ENCODE peak calls at places on chromosomes 16 and 17, in nine cellular contexts. S is BJ, D is HL-60, K is ovary, M is thoracic aorta, H is mucosa of descending colon, Z is body of pancreas, A is OCI-LY7, E is ascending aorta. F is an unnamed sample.

GRCh38 chr17:47275245-47275984 is 21.8 kb downstream of the ITGB3 start:
- DNase-seq in S (peak), H (peak), K (peak), D (no peak), M (peak), A (no peak), Z (peak), E (peak), F (peak)

GRCh38 chr16:1760911-1761310 is 10.4 kb downstream of the NME3 start:
- DNase-seq in K (no peak), H (no peak), D (no peak), S (no peak), Z (no peak), E (no peak), A (no peak), M (no peak), F (no peak)

GRCh38 chr17:72878975-72879660 is 213.4 kb downstream of the SLC39A11 start:
- DNase-seq in M (no peak), K (no peak), E (no peak), D (no peak), S (no peak), Z (no peak), A (no peak), H (no peak), F (no peak)

GRCh38 chr17:7058831-7059447 is 15.0 kb upstream of the SLC16A11 start:
- DNase-seq in Z (no peak), H (no peak), M (no peak), A (no peak), S (no peak), D (no peak), E (no peak), K (no peak), F (no peak)

GRCh38 chr17:47896672-47897490 is 845 bp downstream of the SP2 start:
- DNase-seq in H (no peak), D (no peak), M (no peak), S (no peak), Z (no peak), E (peak), A (peak), K (no peak), F (no peak)

GRCh38 chr17:57440522-57441269 is 184.4 kb downstream of the MSI2 start:
- DNase-seq in S (no peak), K (peak), M (peak), H (peak), D (no peak), E (peak), A (peak), Z (peak), F (no peak)

GRCh38 chr16:84096447-84097005 is 20.2 kb downstream of the MBTPS1 start:
- DNase-seq in E (no peak), M (no peak), H (no peak), S (no peak), K (no peak), A (no peak), Z (no peak), D (no peak), F (no peak)

GRCh38 chr16:76940251-76940650 is 250.7 kb upstream of the MON1B start:
- DNase-seq in H (no peak), D (no peak), Z (no peak), M (no peak), E (no peak), S (no peak), A (no peak), K (no peak), F (no peak)

GRCh38 chr16:15518412-15519351 is 84.3 kb downstream of the BMERB1 start:
- DNase-seq in K (peak), Z (peak), M (no peak), S (no peak), H (no peak), A (no peak), D (no peak), E (no peak), F (no peak)

GRCh38 chr17:14471052-14471451 is 170.2 kb downstream of the HS3ST3B1 start:
- DNase-seq in D (no peak), S (peak), M (no peak), H (no peak), Z (no peak), E (no peak), A (no peak), K (peak), F (peak)

GRCh38 chr17:73841431-73842060 is 197.3 kb upstream of the SDK2 start:
- DNase-seq in Z (no peak), K (no peak), A (peak), S (no peak), M (no peak), D (no peak), H (no peak), E (no peak), F (no peak)

GRCh38 chr16:74984194-74984669 is 691 bp downstream of the WDR59 start:
- DNase-seq in A (peak), H (no peak), Z (no peak), S (no peak), M (no peak), D (peak), K (no peak), E (no peak), F (no peak)

GRCh38 chr16:15618392-15618791 is 24.6 kb downstream of the MARF1 start:
- DNase-seq in E (no peak), A (no peak), D (no peak), S (no peak), M (no peak), K (no peak), Z (no peak), H (no peak), F (no peak)

GRCh38 chr17:6700948-6701307 is 12.2 kb downstream of the SLC13A5 start:
- DNase-seq in D (no peak), M (no peak), S (no peak), K (no peak), E (no peak), H (no peak), A (no peak), Z (no peak), F (no peak)

GRCh38 chr17:41308918-41309359 is at the start of gene KRTAP16-1:
- DNase-seq in Z (no peak), A (no peak), S (no peak), D (no peak), H (no peak), E (no peak), K (no peak), M (no peak), F (no peak)

GRCh38 chr17:50147841-50148225 is 2.6 kb downstream of the PPP1R9B start:
- DNase-seq in E (no peak), M (no peak), S (no peak), Z (no peak), K (peak), H (no peak), D (no peak), A (no peak), F (no peak)

GRCh38 chr17:66542967-66543525 is 240.6 kb downstream of the PRKCA start:
- DNase-seq in A (no peak), S (no peak), H (no peak), D (no peak), E (no peak), K (no peak), M (no peak), Z (no peak), F (no peak)

GRCh38 chr17:68033636-68034451 is 1.7 kb upstream of the KPNA2 start:
- DNase-seq in D (no peak), E (no peak), A (peak), H (no peak), K (no peak), M (no peak), S (no peak), Z (no peak), F (peak)

GRCh38 chr17:5555254-5555653 is 29.1 kb downstream of the NLRP1 start:
- DNase-seq in S (peak), K (no peak), E (no peak), D (no peak), Z (no peak), H (no peak), M (no peak), A (no peak), F (no peak)

GRCh38 chr17:52157603-52158449 is 688 bp downstream of the CA10 start:
- DNase-seq in K (no peak), A (no peak), Z (no peak), H (peak), M (no peak), E (no peak), D (no peak), S (no peak), F (no peak)

GRCh38 chr17:69506489-69506888 is 92.0 kb downstream of the MAP2K6 start:
- DNase-seq in K (no peak), H (no peak), M (no peak), S (no peak), E (no peak), D (no peak), A (peak), Z (no peak), F (no peak)

GRCh38 chr17:27788919-27789318 is 11.4 kb downstream of the NOS2 start:
- DNase-seq in A (no peak), K (no peak), H (no peak), Z (no peak), S (no peak), D (no peak), E (no peak), M (no peak), F (no peak)

GRCh38 chr17:71176315-71176714 is 944.5 kb upstream of the SOX9 start:
- DNase-seq in S (no peak), M (no peak), A (no peak), H (no peak), E (no peak), D (no peak), K (no peak), Z (no peak), F (no peak)

GRCh38 chr16:29993191-29993902 is 2.1 kb downstream of the HIRIP3 start:
- DNase-seq in D (no peak), H (no peak), M (no peak), Z (no peak), K (peak), E (no peak), A (no peak), S (no peak), F (no peak)

GRCh38 chr17:4903051-4903818 is at the start of gene CHRNE:
- DNase-seq in D (peak), K (peak), E (no peak), M (peak), H (peak), A (peak), S (no peak), Z (peak), F (peak)

GRCh38 chr16:86575754-86576557 is 2.4 kb upstream of the FOXL1 start:
- DNase-seq in E (peak), H (peak), K (no peak), S (peak), D (no peak), A (peak), M (peak), Z (peak), F (peak)

GRCh38 chr16:8950580-8951077 is 13.1 kb downstream of the USP7 start:
- DNase-seq in A (no peak), K (no peak), S (no peak), M (no peak), E (no peak), Z (no peak), H (no peak), D (no peak), F (no peak)

GRCh38 chr16:81189100-81189664 is 49.3 kb upstream of the BCO1 start:
- DNase-seq in M (peak), H (peak), Z (peak), S (no peak), A (no peak), K (peak), D (no peak), E (no peak), F (no peak)

GRCh38 chr17:47649972-47650524 is 329 bp downstream of the KPNB1 start:
- DNase-seq in D (peak), M (peak), E (no peak), K (no peak), H (no peak), A (no peak), Z (no peak), S (no peak), F (no peak)

GRCh38 chr17:77191266-77191665 is 50.5 kb downstream of the SEC14L1 start:
- DNase-seq in H (no peak), E (no peak), M (no peak), A (no peak), S (no peak), K (no peak), D (no peak), Z (no peak), F (no peak)

GRCh38 chr16:24009955-24010354 is 174.2 kb downstream of the PRKCB start:
- DNase-seq in Z (no peak), A (no peak), E (no peak), M (no peak), K (no peak), D (no peak), H (no peak), S (no peak), F (no peak)

GRCh38 chr17:35041390-35041789 is 22.1 kb downstream of the RFFL start:
- DNase-seq in M (no peak), E (no peak), A (no peak), D (no peak), Z (no peak), S (no peak), K (no peak), H (no peak), F (no peak)

GRCh38 chr17:76071497-76072148 is 694 bp downstream of the SRP68 start:
- DNase-seq in K (no peak), S (no peak), A (peak), H (no peak), D (no peak), Z (no peak), M (no peak), E (no peak), F (no peak)

GRCh38 chr16:56366945-56367344 is 58.4 kb downstream of the AMFR start:
- DNase-seq in E (no peak), M (no peak), K (peak), A (no peak), D (no peak), Z (no peak), H (no peak), S (no peak), F (no peak)

GRCh38 chr17:30567231-30568116 is 90.3 kb downstream of the GOSR1 start:
- DNase-seq in M (no peak), E (no peak), H (no peak), Z (no peak), D (no peak), S (no peak), K (no peak), A (no peak), F (no peak)

GRCh38 chr17:42536372-42537155 is 523 bp downstream of the NAGLU start:
- DNase-seq in M (peak), S (no peak), H (peak), A (peak), E (peak), K (peak), D (peak), Z (peak), F (peak)

GRCh38 chr17:42536048-42536371 is at the start of gene NAGLU:
- DNase-seq in K (peak), M (peak), E (peak), S (no peak), Z (peak), A (peak), D (peak), H (peak), F (peak)

GRCh38 chr17:42537826-42538451 is 1.9 kb downstream of the NAGLU start:
- DNase-seq in S (no peak), A (no peak), H (no peak), E (no peak), D (no peak), M (no peak), Z (no peak), K (no peak), F (no peak)

GRCh38 chr17:42537156-42537805 is 1.2 kb downstream of the NAGLU start:
- DNase-seq in S (no peak), D (no peak), Z (no peak), A (no peak), H (peak), K (no peak), M (no peak), E (no peak), F (no peak)

DNA sequence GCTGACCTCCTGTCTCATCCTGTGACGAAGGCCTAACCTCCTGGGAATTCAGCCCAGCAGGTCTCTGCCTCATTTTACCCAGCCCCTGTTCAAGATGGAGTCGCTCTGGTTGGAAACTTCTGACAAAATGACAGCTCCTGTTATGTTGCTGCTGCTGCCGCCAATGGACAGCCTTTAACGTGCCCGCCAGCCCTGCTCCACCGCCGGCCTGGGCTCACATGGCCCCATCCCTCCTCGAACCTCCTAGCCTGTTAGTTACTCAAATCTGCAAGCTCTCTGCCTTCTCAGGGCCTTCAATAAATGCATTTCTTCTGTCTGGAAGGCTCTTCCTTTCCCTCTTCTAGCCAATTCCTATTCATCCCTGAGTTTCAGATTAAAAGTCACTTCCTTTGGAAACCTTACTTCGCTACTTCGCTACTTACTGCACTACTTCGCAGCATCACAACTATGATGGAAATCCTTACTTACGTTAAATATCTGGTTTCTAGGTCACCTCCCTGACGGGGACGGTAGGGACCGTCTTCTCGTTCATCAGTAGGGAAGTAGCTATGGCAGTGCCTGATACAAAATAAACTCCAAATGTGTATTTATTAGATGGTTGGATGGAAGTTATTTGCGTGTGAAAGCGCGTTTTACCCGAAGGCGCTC is 517 bp upstream of the NAGLU start:
- DNase-seq in E (no peak), H (no peak), K (no peak), S (no peak), D (no peak), Z (no peak), M (no peak), A (peak), F (no peak)
- H3K4me3 ChIP-seq in E (peak), H (peak), K (peak), S (peak), D (peak), Z (peak), M (peak), A (peak), F (peak)

DNA sequence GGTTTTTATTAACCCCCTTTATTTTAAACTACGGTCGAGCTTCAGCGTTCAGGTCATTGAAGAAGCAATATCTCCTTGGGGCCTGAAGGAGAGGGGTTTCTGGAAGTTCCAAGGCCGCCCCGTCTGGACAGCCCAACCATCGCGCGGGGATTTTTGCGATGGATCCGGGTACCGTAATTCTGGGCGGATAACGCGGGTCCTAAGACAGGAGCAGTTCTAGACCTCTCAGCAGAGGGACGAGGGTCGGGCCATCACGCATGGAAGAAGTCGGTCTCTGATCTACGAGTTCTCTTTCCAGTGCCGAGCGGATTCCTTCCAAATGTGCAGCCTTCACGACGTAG is 3.6 kb downstream of the BORCS6 start:
- DNase-seq in D (no peak), A (no peak), M (no peak), E (no peak), Z (no peak), K (no peak), H (no peak), S (no peak), F (no peak)
- TF ChIP-seq CTCF in D (no peak), A (no peak), M (no peak), E (no peak), Z (no peak), K (peak), H (no peak), S (no peak), F (peak)

DNA sequence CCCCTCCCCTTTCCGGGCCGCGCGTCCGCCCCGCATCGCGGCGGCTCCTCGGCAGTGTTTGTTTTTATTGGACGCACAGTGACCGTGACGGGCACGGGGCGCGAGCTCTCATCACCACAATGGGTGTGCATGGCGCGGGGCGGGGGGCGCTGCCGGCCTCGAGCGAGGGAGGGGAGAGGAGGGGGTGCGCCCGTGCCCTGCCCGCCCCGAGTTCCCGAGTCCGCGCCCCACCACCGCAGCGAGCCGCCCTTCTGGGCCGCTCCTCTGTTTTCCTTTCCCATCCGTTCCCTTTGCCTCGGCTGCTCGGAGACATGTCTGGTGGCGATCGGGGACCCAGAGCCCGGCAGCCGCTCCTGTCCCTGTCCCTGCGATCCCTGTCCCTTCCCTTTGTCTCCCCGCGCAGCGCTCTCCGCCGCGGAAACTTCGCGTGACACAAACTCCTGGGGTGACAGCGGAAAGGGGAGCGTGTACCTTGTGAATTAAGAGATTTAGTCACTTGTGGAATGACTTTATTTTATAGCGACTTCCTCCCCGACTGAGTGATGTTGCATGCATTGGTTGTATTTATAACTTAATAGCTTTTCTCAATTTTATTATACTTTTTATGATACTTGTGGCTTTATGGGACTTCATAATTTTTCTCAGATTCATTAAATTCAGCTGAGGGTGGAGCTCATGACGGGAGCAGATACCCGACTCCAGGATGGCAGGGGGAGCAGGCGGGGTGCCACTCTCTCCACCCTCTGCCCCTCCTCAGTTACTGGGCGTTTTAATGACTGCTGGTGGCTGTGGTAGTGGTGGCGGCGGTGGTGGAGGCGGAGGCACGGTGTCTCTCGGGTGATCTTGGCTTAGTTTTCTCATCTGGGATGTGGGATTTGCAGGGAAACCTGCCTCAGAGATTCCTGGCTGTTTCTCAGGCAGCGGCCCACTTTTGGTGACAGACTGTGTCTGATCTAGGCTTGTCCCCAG is 40.8 kb downstream of the MRM1 start:
- DNase-seq in H (peak), Z (no peak), A (no peak), M (no peak), K (no peak), S (no peak), D (no peak), E (no peak), F (no peak)
- H3K4me3 ChIP-seq in H (no peak), Z (no peak), A (no peak), M (peak), K (no peak), S (peak), D (no peak), E (peak), F (no peak)

GRCh38 chr17:12085076-12085949 is 64.6 kb downstream of the MAP2K4 start:
- DNase-seq in H (no peak), E (no peak), Z (no peak), A (no peak), S (no peak), K (no peak), M (no peak), D (no peak), F (no peak)
- TF ChIP-seq CTCF in H (no peak), E (no peak), Z (no peak), A (no peak), S (no peak), K (no peak), M (no peak), D (no peak), F (no peak)

GRCh38 chr17:82029990-82030469 is 1.4 kb upstream of the RAC3 start:
- DNase-seq in K (no peak), H (no peak), D (no peak), M (no peak), A (no peak), S (no peak), Z (no peak), E (no peak), F (no peak)
- H3K4me3 ChIP-seq in K (no peak), H (no peak), D (peak), M (peak), A (no peak), S (no peak), Z (no peak), E (peak), F (no peak)

DNA sequence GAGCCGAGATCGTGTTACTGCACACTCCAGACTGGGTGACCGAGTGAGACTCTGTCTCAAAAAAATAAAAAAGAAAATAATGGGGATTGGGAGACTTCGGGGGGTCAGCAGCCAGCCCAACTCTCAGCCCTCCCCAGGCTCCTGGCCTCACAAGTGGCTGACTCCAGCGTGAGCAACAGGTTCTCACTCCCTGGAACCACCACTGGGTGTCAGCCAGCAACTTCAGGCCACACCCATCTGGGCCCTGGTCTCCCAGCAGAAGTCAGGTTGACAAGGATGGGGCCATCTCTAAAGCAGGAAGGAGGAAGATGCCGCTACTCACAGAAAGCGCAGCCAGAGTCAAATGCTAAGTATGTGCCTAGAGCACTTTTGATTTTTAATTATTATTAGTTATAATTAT is 139.4 kb downstream of the C16orf78 start:
- DNase-seq in S (no peak), E (no peak), A (peak), Z (no peak), D (no peak), H (no peak), K (no peak), M (no peak), F (no peak)
- TF ChIP-seq CTCF in S (no peak), E (no peak), A (peak), Z (no peak), D (no peak), H (no peak), K (no peak), M (no peak), F (no peak)